ENCODE peak calls at places on chromosomes 12 and 14, in eight cellular contexts. V is EH, T is GM20000, Q is T1000, L is tibial nerve, F is NCI-H1092 treated with DMSO at 0.1 percent for 48 hours, B is AG10803, J is SW480. U is an unnamed sample.

GRCh38 chr12:108752387-108752786 is 21.1 kb upstream of the CORO1C start:
- DNase-seq in V (no peak), T (no peak), Q (no peak), L (no peak), F (no peak), B (no peak), J (no peak), U (no peak)

GRCh38 chr14:89276424-89276975 is 140.5 kb downstream of the FOXN3 start:
- DNase-seq in V (peak), T (peak), Q (no peak), L (no peak), F (no peak), B (peak), J (peak), U (peak)

GRCh38 chr14:78070344-78070743 is 99.8 kb upstream of the NRXN3 start:
- DNase-seq in V (no peak), T (no peak), Q (no peak), L (no peak), F (no peak), B (no peak), J (no peak), U (no peak)

GRCh38 chr12:93979189-93979588 is 169.2 kb upstream of the PLXNC1 start:
- DNase-seq in V (peak), T (peak), Q (no peak), L (no peak), F (no peak), B (no peak), J (peak), U (peak)

GRCh38 chr12:53071591-53072551 is 7.3 kb downstream of the SPRYD3 start:
- DNase-seq in V (peak), T (no peak), Q (no peak), L (peak), F (peak), B (peak), J (no peak), U (peak)

GRCh38 chr14:75648066-75648838 is 12.4 kb downstream of the ERG28 start:
- DNase-seq in V (peak), T (no peak), Q (peak), L (peak), F (no peak), B (peak), J (peak), U (peak)

GRCh38 chr12:81333812-81334211 is 255.9 kb downstream of the ACSS3 start:
- DNase-seq in V (no peak), T (no peak), Q (no peak), L (no peak), F (no peak), B (no peak), J (no peak), U (no peak)

GRCh38 chr14:103897075-103897947 is 30.9 kb upstream of the TDRD9 start:
- DNase-seq in V (no peak), T (peak), Q (no peak), L (no peak), F (peak), B (no peak), J (no peak), U (no peak)

GRCh38 chr14:101017806-101018560 is 114.5 kb upstream of the RTL1 start:
- DNase-seq in V (no peak), T (no peak), Q (no peak), L (no peak), F (no peak), B (no peak), J (no peak), U (no peak)

GRCh38 chr12:11954181-11954580 is 116.6 kb upstream of the BCL2L14 start:
- DNase-seq in V (no peak), T (no peak), Q (no peak), L (no peak), F (peak), B (no peak), J (no peak), U (no peak)

GRCh38 chr14:95518045-95518751 is 1.7 kb upstream of the SYNE3 start:
- DNase-seq in V (peak), T (no peak), Q (no peak), L (no peak), F (no peak), B (peak), J (no peak), U (peak)

GRCh38 chr12:25884920-25885234 is 73.6 kb upstream of the RASSF8 start:
- DNase-seq in V (no peak), T (no peak), Q (no peak), L (no peak), F (no peak), B (no peak), J (no peak), U (no peak)

GRCh38 chr14:77965919-77966435 is 166.1 kb downstream of the ADCK1 start:
- DNase-seq in V (peak), T (peak), Q (no peak), L (no peak), F (peak), B (peak), J (peak), U (peak)

GRCh38 chr12:130337476-130338303 is at the start of gene PIWIL1:
- DNase-seq in V (no peak), T (no peak), Q (no peak), L (no peak), F (no peak), B (no peak), J (no peak), U (no peak)

GRCh38 chr14:31263485-31264133 is 56.0 kb upstream of the HECTD1 start:
- DNase-seq in V (peak), T (no peak), Q (peak), L (peak), F (no peak), B (peak), J (peak), U (peak)

GRCh38 chr14:94690896-94691657 is 78.8 kb downstream of the GSC start:
- DNase-seq in V (no peak), T (no peak), Q (no peak), L (no peak), F (no peak), B (no peak), J (no peak), U (no peak)

GRCh38 chr14:20197459-20197858 is 6.8 kb downstream of the OR11G2 start:
- DNase-seq in V (no peak), T (no peak), Q (no peak), L (no peak), F (no peak), B (no peak), J (no peak), U (no peak)

GRCh38 chr12:62963642-62964041 is 28.7 kb upstream of the PPM1H start:
- DNase-seq in V (no peak), T (no peak), Q (no peak), L (no peak), F (no peak), B (no peak), J (no peak), U (no peak)

GRCh38 chr14:68807148-68807600 is 14.3 kb upstream of the ZFP36L1 start:
- DNase-seq in V (peak), T (peak), Q (no peak), L (peak), F (peak), B (peak), J (peak), U (peak)

GRCh38 chr12:64229240-64229639 is 7.1 kb upstream of the KICS2 start:
- DNase-seq in V (no peak), T (no peak), Q (no peak), L (no peak), F (no peak), B (no peak), J (no peak), U (no peak)

GRCh38 chr14:68941820-68942219 is 37.3 kb downstream of the ACTN1 start:
- DNase-seq in V (peak), T (no peak), Q (peak), L (no peak), F (no peak), B (peak), J (peak), U (peak)

GRCh38 chr12:112844814-112845565 is 53.4 kb downstream of the RPH3A start:
- DNase-seq in V (no peak), T (no peak), Q (no peak), L (no peak), F (peak), B (no peak), J (no peak), U (no peak)

U was measured in IMR-90.